ENCODE peak calls at places on chromosomes 1 and 21, in six cellular contexts. D is neural crest cell, V is GM13976, E is B cell, Q is AG04450, N is Peyer's patch. X is an unnamed sample.

GRCh38 chr1:78464449-78464891 is 26.3 kb upstream of the PTGFR start:
- DNase-seq in D (no peak), V (no peak), E (no peak), Q (no peak), N (no peak), X (no peak)

GRCh38 chr1:86922445-86922844 is 8.0 kb downstream of the HS2ST1 start:
- DNase-seq in D (no peak), V (no peak), E (no peak), Q (no peak), N (no peak), X (no peak)

GRCh38 chr1:2438038-2438437 is 25.7 kb upstream of the PEX10 start:
- DNase-seq in D (no peak), V (no peak), E (no peak), Q (no peak), N (no peak), X (no peak)

GRCh38 chr1:171084091-171084490 is 6.6 kb upstream of the FMO3 start:
- DNase-seq in D (no peak), V (no peak), E (no peak), Q (no peak), N (no peak), X (no peak)

GRCh38 chr1:9202240-9202870 is 32.2 kb upstream of the H6PD start:
- DNase-seq in D (no peak), V (no peak), E (peak; percentile 10), Q (no peak), N (no peak), X (no peak)

GRCh38 chr1:181216571-181216994 is 128.1 kb downstream of the IER5 start:
- DNase-seq in D (no peak), V (no peak), E (no peak), Q (no peak), N (no peak), X (no peak)

GRCh38 chr1:227131193-227131592 is 187.1 kb downstream of the CDC42BPA start:
- DNase-seq in D (no peak), V (peak; percentile 22), E (no peak), Q (peak; percentile 7), N (no peak), X (no peak)

GRCh38 chr1:59520759-59521442 is 224.0 kb downstream of the FGGY start:
- DNase-seq in D (no peak), V (no peak), E (no peak), Q (peak; percentile 70), N (no peak), X (no peak)

GRCh38 chr21:46048926-46049889 is 48.7 kb upstream of the COL6A2 start:
- DNase-seq in D (no peak), V (no peak), E (no peak), Q (peak; percentile 100), N (peak; percentile 32), X (no peak)

GRCh38 chr1:65459397-65459768 is 38.9 kb downstream of the LEPR start:
- DNase-seq in D (no peak), V (peak; percentile 50), E (no peak), Q (no peak), N (no peak), X (peak; percentile 34)
- TF ChIP-seq CTCF in D (peak; percentile 57), V (peak; percentile 45), E (peak; percentile 22), Q (peak; percentile 49), N (no peak), X (peak; percentile 46)

GRCh38 chr1:43503534-43503933 is 27.1 kb upstream of the PTPRF start:
- DNase-seq in D (no peak), V (no peak), E (no peak), Q (no peak), N (no peak), X (no peak)
- TF ChIP-seq CTCF in D (no peak), V (no peak), E (no peak), Q (no peak), N (no peak), X (no peak)

GRCh38 chr1:223670458-223671159 is 5.1 kb upstream of the CAPN8 start:
- DNase-seq in D (peak; percentile 17), V (peak; percentile 37), E (no peak), Q (no peak), N (no peak), X (no peak)
- TF ChIP-seq CTCF in D (peak; percentile 63), V (no peak), E (no peak), Q (peak; percentile 46), N (no peak), X (no peak)

GRCh38 chr1:34859442-34860200 is at the start of gene SMIM12:
- DNase-seq in D (peak; percentile 89), V (peak; percentile 97), E (peak; percentile 90), Q (peak; percentile 78), N (peak; percentile 93), X (peak; percentile 97)

GRCh38 chr1:34864759-34865158 is 5.2 kb upstream of the SMIM12 start:
- DNase-seq in D (no peak), V (no peak), E (peak; percentile 41), Q (no peak), N (no peak), X (no peak)

GRCh38 chr1:34863501-34863900 is 4.0 kb upstream of the SMIM12 start:
- DNase-seq in D (no peak), V (no peak), E (no peak), Q (no peak), N (no peak), X (no peak)

GRCh38 chr1:34856697-34857096 is 2.9 kb downstream of the SMIM12 start:
- DNase-seq in D (no peak), V (no peak), E (no peak), Q (no peak), N (no peak), X (no peak)

GRCh38 chr1:34858901-34859441 is 578 bp downstream of the SMIM12 start:
- DNase-seq in D (no peak), V (peak; percentile 44), E (no peak), Q (no peak), N (no peak), X (no peak)
- TF ChIP-seq CTCF in D (no peak), V (no peak), E (no peak), Q (no peak), N (no peak), X (no peak)

DNA sequence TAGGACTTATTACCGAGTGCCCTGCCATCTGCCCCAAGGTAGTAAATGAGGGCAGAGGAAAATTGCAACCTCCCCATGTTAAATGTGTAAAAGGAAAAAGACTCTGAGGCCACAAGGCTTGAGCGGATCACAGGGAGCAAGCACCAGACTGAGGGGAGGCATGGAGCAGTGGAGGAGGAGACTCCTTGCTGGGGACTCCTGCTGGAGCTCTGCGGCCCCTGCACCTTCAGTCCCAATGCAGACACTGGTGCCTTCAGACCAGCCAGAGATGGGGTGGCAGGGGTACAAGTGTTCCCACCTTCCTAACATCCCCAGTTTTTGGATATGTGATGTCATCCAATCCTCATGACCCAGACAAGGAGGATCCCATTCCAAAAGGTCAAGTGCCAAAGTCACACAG is 128.4 kb upstream of the NGF start:
- DNase-seq in D (no peak), V (no peak), E (no peak), Q (no peak), N (no peak), X (no peak)
- TF ChIP-seq CTCF in D (no peak), V (no peak), E (no peak), Q (peak; percentile 25), N (no peak), X (no peak)

DNA sequence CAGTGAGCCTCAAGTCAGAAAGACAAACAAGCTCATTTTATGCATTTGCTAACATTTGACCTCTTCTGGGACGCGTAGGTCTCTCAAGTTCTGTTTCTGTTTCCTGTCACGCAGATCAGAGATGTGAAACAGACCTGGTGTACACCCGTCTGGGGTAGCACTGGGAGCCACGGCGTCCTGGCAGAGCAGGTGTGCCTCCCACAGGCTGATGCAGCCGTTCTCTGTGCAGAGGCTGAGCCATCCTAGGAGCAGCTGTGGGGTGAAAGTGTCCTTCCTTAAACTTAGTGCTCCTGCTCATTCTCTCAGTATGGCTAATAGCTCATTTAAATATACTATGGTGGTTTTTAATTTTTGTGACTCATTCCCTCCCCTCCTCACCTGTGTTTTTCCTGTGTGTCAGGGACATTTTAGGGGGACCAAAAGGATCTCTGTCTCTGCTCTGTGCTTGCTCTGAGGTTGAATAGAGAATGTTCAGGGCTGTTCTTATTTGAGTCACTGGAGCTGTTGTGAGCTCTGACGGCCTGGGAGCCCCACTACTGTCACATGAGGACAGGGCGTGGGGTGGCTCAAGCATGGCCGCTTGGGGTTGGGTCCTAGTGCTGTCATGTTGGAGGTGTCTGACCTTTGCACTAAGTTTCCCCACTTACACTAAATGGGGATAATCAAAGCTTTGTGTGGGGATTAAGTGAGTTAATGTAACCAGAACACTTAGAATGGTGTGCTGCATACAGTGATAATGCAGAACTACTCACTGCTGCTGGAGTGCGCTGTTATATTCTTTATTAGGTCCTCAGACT is 43.0 kb downstream of the GALNT2 start:
- DNase-seq in D (no peak), V (peak; percentile 85), E (peak; percentile 56), Q (no peak), N (peak; percentile 66), X (peak; percentile 89)
- TF ChIP-seq CTCF in D (no peak), V (peak; percentile 37), E (no peak), Q (no peak), N (no peak), X (peak; percentile 46)

GRCh38 chr1:157367870-157368269 is 184.4 kb downstream of the FCRL5 start:
- DNase-seq in D (no peak), V (no peak), E (no peak), Q (no peak), N (no peak), X (no peak)

GRCh38 chr1:157367091-157367739 is 185.1 kb downstream of the FCRL5 start:
- DNase-seq in D (no peak), V (no peak), E (no peak), Q (no peak), N (no peak), X (no peak)

GRCh38 chr1:157364612-157365011 is 187.7 kb downstream of the FCRL5 start:
- DNase-seq in D (no peak), V (no peak), E (no peak), Q (no peak), N (no peak), X (no peak)

GRCh38 chr1:157360021-157360390 is 192.3 kb downstream of the FCRL5 start:
- DNase-seq in D (no peak), V (no peak), E (no peak), Q (no peak), N (no peak), X (no peak)

GRCh38 chr1:157363660-157364140 is 188.6 kb downstream of the FCRL5 start:
- DNase-seq in D (no peak), V (peak; percentile 54), E (peak; percentile 38), Q (no peak), N (no peak), X (peak; percentile 55)
- TF ChIP-seq CTCF in D (peak; percentile 62), V (peak; percentile 66), E (peak; percentile 70), Q (peak; percentile 54), N (no peak), X (peak; percentile 62)

DNA sequence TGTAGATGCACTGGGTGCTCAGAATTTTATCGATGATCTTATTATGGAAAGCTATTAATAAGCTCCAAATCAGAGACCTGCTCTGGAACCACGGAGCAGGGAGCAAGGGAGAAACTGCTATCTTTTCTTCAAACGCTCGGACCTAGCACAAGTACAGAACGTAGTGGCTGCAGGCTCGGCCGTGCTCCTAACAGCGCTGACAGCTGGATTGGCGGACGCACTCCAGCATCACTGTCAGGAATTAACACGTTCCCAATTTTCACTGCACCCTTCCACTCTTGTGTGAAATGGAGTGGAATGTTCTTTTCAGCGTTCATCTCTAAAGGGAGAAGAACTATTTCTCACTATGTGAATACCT is 107.0 kb downstream of the ZNF281 start:
- DNase-seq in D (no peak), V (no peak), E (peak; percentile 16), Q (no peak), N (no peak), X (no peak)
- TF ChIP-seq CTCF in D (no peak), V (no peak), E (no peak), Q (no peak), N (no peak), X (no peak)

X was measured in GM10248.